ENCODE peak calls at places on chromosomes 1 and 21, in four cellular contexts. Q is H1, C is K562, P is HepG2. O is an unnamed sample.

GRCh38 chr1:18798533-18799445 is 60.7 kb downstream of the TAS1R2 start:
- DNase-seq in Q (no peak), C (no peak), P (no peak), O (no peak)

GRCh38 chr1:50774759-50775351 is 185.2 kb downstream of the FAF1 start:
- DNase-seq in Q (no peak), C (peak; percentile 44), P (peak; percentile 63), O (peak; percentile 11)

GRCh38 chr1:60274422-60275419 is 201.2 kb upstream of the C1orf87 start:
- DNase-seq in Q (no peak), C (no peak), P (no peak), O (no peak)

GRCh38 chr1:32647308-32648134 is 2.8 kb downstream of the ZBTB8OS start:
- DNase-seq in Q (no peak), C (no peak), P (no peak), O (no peak)

GRCh38 chr1:226887006-226887405 is 16.6 kb downstream of the PSEN2 start:
- DNase-seq in Q (no peak), C (no peak), P (no peak), O (no peak)

GRCh38 chr1:162011337-162012012 is 12.2 kb downstream of the OLFML2B start:
- DNase-seq in Q (no peak), C (no peak), P (no peak), O (no peak)

GRCh38 chr1:25360596-25361581 is 22.8 kb downstream of the TMEM50A start:
- DNase-seq in Q (no peak), C (peak; percentile 51), P (no peak), O (no peak)

GRCh38 chr1:243496806-243497205 is 241.0 kb downstream of the SDCCAG8 start:
- DNase-seq in Q (no peak), C (no peak), P (no peak), O (no peak)

GRCh38 chr1:156102634-156103511 is 11.6 kb upstream of the LMNA start:
- DNase-seq in Q (no peak), C (no peak), P (peak; percentile 45), O (no peak)

GRCh38 chr1:8723010-8723409 is 94.4 kb downstream of the RERE start:
- DNase-seq in Q (no peak), C (no peak), P (no peak), O (no peak)

GRCh38 chr1:41282679-41283317 is 40.7 kb upstream of the SCMH1 start:
- DNase-seq in Q (peak; percentile 23), C (peak; percentile 67), P (peak; percentile 14), O (no peak)

GRCh38 chr1:87151500-87152421 is 176.9 kb upstream of the LMO4 start:
- DNase-seq in Q (peak; percentile 63), C (peak; percentile 75), P (no peak), O (peak; percentile 75)

GRCh38 chr1:53562256-53562982 is 103.2 kb downstream of the DMRTB1 start:
- DNase-seq in Q (no peak), C (no peak), P (no peak), O (no peak)

GRCh38 chr21:17512245-17513213 is at the start of gene CXADR:
- DNase-seq in Q (peak; percentile 59), C (peak; percentile 68), P (peak; percentile 89), O (no peak)

GRCh38 chr1:19633106-19633505 is 11.0 kb upstream of the NBL1 start:
- DNase-seq in Q (no peak), C (no peak), P (no peak), O (no peak)

GRCh38 chr1:192263436-192263835 is 53.4 kb upstream of the RGS21 start:
- DNase-seq in Q (no peak), C (no peak), P (no peak), O (no peak)

GRCh38 chr1:158060001-158060400 is 66.6 kb downstream of the KIRREL1 start:
- DNase-seq in Q (peak; percentile 23), C (no peak), P (no peak), O (no peak)

GRCh38 chr21:44831227-44831626 is 13.4 kb upstream of the SUMO3 start:
- DNase-seq in Q (no peak), C (no peak), P (no peak), O (no peak)

GRCh38 chr1:89822109-89822962 is 1.5 kb downstream of the LRRC8D start:
- DNase-seq in Q (no peak), C (peak; percentile 49), P (no peak), O (no peak)

GRCh38 chr1:247118946-247119446 is 14.8 kb upstream of the ZNF669 start:
- DNase-seq in Q (peak; percentile 93), C (peak; percentile 63), P (peak; percentile 79), O (no peak)

GRCh38 chr1:108644984-108645383 is 15.9 kb downstream of the HENMT1 start:
- DNase-seq in Q (no peak), C (no peak), P (no peak), O (no peak)

GRCh38 chr1:23083714-23084480 is 64.6 kb downstream of the KDM1A start:
- DNase-seq in Q (no peak), C (no peak), P (no peak), O (no peak)

GRCh38 chr1:10795305-10796021 is 983 bp downstream of the CASZ1 start:
- DNase-seq in Q (no peak), C (no peak), P (no peak), O (no peak)

GRCh38 chr1:10790155-10790707 is 6.2 kb downstream of the CASZ1 start:
- DNase-seq in Q (no peak), C (no peak), P (no peak), O (no peak)

GRCh38 chr1:10791117-10791951 is 5.1 kb downstream of the CASZ1 start:
- DNase-seq in Q (no peak), C (no peak), P (no peak), O (no peak)

GRCh38 chr1:10794724-10795304 is 1.6 kb downstream of the CASZ1 start:
- DNase-seq in Q (no peak), C (no peak), P (no peak), O (no peak)

DNA sequence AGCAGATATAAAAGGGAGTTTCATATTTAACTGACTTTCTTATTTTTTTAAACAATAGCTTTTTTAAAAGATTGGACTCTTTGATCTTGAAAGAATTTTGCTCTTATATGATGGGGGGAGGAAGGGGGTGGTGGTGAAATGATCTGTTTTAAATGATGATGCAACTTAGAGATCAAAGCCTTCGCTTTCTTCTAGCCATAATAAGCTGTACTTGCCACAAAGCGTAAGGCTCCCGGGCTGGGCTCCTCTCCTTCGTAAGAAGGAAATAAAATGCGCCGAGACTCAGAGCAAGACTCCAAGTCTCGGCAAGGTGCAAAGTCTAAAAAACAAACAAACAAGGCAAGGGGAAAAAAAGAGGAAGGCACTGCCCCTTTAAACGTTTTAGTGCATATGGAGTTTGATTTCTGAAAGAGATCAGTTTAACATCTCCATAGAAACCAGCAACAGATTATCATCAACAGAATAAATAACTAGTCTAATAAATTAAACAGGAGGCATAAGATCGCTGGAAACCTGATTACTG is 3.3 kb downstream of the CASZ1 start:
- DNase-seq in Q (no peak), C (no peak), P (no peak), O (no peak)
- H3K4me3 ChIP-seq in Q (peak overlapping the region; percentile 27), C (no peak overlapping the region), P (no peak overlapping the region), O (no peak overlapping the region)

GRCh38 chr1:47317841-47318240 is 3.9 kb upstream of the STIL start:
- DNase-seq in Q (no peak), C (no peak), P (no peak), O (no peak)
- TF ChIP-seq GABPA in Q (no peak), C (no peak), P (no peak), O (no peak)

GRCh38 chr1:184300446-184300845 is 86.4 kb upstream of the C1orf21 start:
- DNase-seq in Q (no peak), C (no peak), P (no peak), O (no peak)
- TF ChIP-seq KDM1A in Q (no peak), C (no peak), P (no peak), O (no peak)

GRCh38 chr1:225425211-225425786 is 2.5 kb downstream of the LBR start:
- DNase-seq in Q (peak; percentile 50), C (no peak), P (no peak), O (no peak)
- H3K4me3 ChIP-seq in Q (no peak overlapping the region), C (peak overlapping the region; percentile 94), P (peak overlapping the region; percentile 95), O (peak overlapping the region; percentile 80)

GRCh38 chr1:107433068-107433467 is 292.2 kb downstream of the NTNG1 start:
- DNase-seq in Q (no peak), C (no peak), P (no peak), O (no peak)
- TF ChIP-seq GABPA in Q (no peak), C (no peak), P (no peak), O (no peak)

GRCh38 chr1:185775505-185775904 is 41.3 kb downstream of the HMCN1 start:
- DNase-seq in Q (no peak), C (no peak), P (no peak), O (no peak)
- TF ChIP-seq KDM1A in Q (no peak), C (no peak), P (no peak), O (no peak)

DNA sequence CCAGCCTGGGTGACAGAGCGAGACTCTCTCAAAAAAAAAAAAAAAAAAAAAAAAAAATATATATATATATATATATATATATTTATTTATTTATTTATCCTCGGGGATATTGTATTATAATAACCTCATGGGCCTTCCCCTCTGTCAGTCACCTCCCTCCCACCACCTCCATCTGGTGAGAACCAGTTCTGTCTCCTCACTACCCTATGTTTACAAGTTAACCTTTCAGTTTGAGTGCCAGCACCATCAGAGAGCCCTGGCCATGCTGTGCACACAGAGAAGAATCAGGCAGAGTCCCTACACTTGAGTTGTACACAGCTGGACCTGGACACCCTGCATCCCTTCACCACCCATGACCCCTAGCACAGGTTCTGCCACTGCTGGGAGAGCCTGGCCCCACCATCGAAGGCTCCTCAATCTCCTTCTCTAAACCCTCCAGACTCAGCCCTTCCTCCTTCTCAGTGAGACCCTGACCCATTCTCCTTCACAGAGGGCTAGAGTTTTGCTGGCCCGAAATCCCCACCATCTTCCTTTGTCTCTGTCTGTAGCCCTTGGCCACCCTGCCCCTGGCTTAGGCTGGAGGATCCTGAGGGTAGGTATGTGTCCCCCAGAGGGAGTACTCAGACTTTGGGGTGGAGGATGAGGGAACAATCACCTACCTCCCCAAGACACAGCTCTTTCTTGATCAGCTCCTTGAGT is 1.2 kb downstream of the S100A5 start:
- DNase-seq in Q (no peak), C (no peak), P (no peak), O (no peak)
- H3K4me3 ChIP-seq in Q (no peak overlapping the region), C (no peak overlapping the region), P (no peak overlapping the region), O (no peak overlapping the region)

O was measured in GM12878.